ENCODE peak calls at places on chromosomes 7 and 10, in ten cellular contexts. T is IMR-90, P is H9, W is endodermal cell, N is colonic mucosa, K is mammary epithelial cell, E is GM23248, O is MM.1S, D is neural progenitor cell, Q is adipocyte. C is an unnamed sample.

GRCh38 chr10:44971419-44971818 is 7.2 kb downstream of the DEPP1 start:
- DNase-seq in T (no peak), P (no peak), W (no peak), N (no peak), K (no peak), E (no peak), O (no peak), D (no peak), Q (no peak), C (no peak)

GRCh38 chr10:132994371-132994796 is 52.0 kb upstream of the CFAP46 start:
- DNase-seq in T (peak), P (no peak), W (no peak), N (no peak), K (no peak), E (peak), O (no peak), D (peak), Q (peak), C (no peak)

GRCh38 chr7:133510326-133511055 is 257.6 kb downstream of the EXOC4 start:
- DNase-seq in T (peak), P (no peak), W (no peak), N (no peak), K (peak), E (peak), O (no peak), D (no peak), Q (no peak), C (no peak)

GRCh38 chr10:93475227-93475626 is 6.9 kb downstream of the MYOF start:
- DNase-seq in T (no peak), P (no peak), W (peak), N (no peak), K (peak), E (no peak), O (no peak), D (no peak), Q (no peak), C (no peak)

GRCh38 chr7:81929386-81929785 is 159.5 kb upstream of the HGF start:
- DNase-seq in T (peak), P (no peak), W (no peak), N (no peak), K (peak), E (peak), O (no peak), D (no peak), Q (peak), C (peak)

GRCh38 chr7:139613971-139614411 is 90.5 kb downstream of the CLEC2L start:
- DNase-seq in T (no peak), P (peak), W (peak), N (no peak), K (no peak), E (no peak), O (no peak), D (peak), Q (no peak), C (no peak)

GRCh38 chr10:119761106-119761505 is 35.3 kb downstream of the INPP5F start:
- DNase-seq in T (peak), P (no peak), W (no peak), N (no peak), K (peak), E (peak), O (no peak), D (no peak), Q (peak), C (peak)

GRCh38 chr10:111391146-111391545 is 314.3 kb downstream of the ADRA2A start:
- DNase-seq in T (no peak), P (no peak), W (no peak), N (no peak), K (no peak), E (peak), O (no peak), D (no peak), Q (no peak), C (no peak)

GRCh38 chr7:87797798-87798403 is 78.3 kb downstream of the SLC25A40 start:
- DNase-seq in T (peak), P (no peak), W (no peak), N (no peak), K (peak), E (peak), O (peak), D (peak), Q (peak), C (peak)

GRCh38 chr10:74081192-74081803 is 69.3 kb downstream of the AP3M1 start:
- DNase-seq in T (peak), P (peak), W (peak), N (peak), K (peak), E (peak), O (peak), D (peak), Q (peak), C (peak)

GRCh38 chr10:75211007-75211735 is 575 bp downstream of the VDAC2 start:
- DNase-seq in T (peak), P (no peak), W (peak), N (peak), K (peak), E (peak), O (peak), D (no peak), Q (peak), C (peak)

GRCh38 chr10:93904901-93905300 is 11.1 kb downstream of the SLC35G1 start:
- DNase-seq in T (no peak), P (no peak), W (no peak), N (no peak), K (no peak), E (no peak), O (no peak), D (no peak), Q (no peak), C (no peak)

GRCh38 chr10:30431435-30431911 is 2.5 kb upstream of the MAP3K8 start:
- DNase-seq in T (no peak), P (no peak), W (no peak), N (peak), K (peak), E (peak), O (no peak), D (no peak), Q (no peak), C (peak)

GRCh38 chr7:85770332-85770731 is 583.5 kb upstream of the SEMA3D start:
- DNase-seq in T (no peak), P (no peak), W (no peak), N (no peak), K (no peak), E (peak), O (no peak), D (no peak), Q (peak), C (no peak)

GRCh38 chr10:15237351-15237750 is 68.9 kb upstream of the NMT2 start:
- DNase-seq in T (peak), P (no peak), W (no peak), N (no peak), K (peak), E (peak), O (no peak), D (no peak), Q (peak), C (peak)

GRCh38 chr10:13001887-13002212 is 337 bp upstream of the CCDC3 start:
- DNase-seq in T (no peak), P (no peak), W (no peak), N (no peak), K (no peak), E (no peak), O (no peak), D (no peak), Q (no peak), C (no peak)
- H3K9ac ChIP-seq in T (peak), P (no peak), W (no peak), N (no peak), K (no peak), E (no peak), O (no peak), D (no peak), Q (no peak), C (no peak)

DNA sequence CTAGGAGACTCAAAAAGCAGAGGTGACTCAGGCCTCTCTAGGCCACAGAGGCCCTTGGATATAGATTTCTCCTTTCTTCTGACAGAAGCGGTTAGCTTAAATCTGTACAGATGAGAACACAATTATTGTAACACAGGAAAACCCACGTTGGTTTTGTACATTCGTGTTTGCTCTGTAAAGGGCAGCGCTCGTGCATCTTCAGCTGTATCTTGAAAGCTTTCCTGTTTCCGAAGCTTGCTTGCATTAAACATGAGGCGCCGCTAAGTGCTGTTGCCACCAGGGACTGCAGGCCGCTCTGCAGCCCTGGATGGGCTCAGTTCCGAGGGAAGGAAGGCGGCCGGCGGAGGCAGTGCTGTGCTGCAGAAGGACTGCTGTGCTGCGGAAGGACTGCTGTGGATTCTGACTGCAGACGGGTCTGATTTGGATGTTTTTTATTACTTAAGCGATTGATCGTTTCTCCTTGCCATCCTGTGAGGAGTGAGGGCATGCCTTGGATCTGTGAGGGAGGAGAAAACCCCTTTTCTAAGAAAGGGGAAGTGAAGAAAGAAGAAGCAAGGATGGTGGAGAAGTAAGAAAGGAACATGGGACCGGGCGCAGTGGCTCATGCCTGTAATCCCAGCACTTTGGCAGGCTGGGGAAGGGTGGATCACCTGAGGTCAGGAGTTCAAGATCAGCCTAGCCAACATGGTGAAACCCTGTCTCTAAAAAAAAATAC is 53.4 kb downstream of the FHIP2A start:
- DNase-seq in T (peak), P (peak), W (peak), N (no peak), K (no peak), E (peak), O (no peak), D (peak), Q (peak), C (peak)
- H3K9ac ChIP-seq in T (peak), P (no peak), W (no peak), N (no peak), K (no peak), E (no peak), O (no peak), D (no peak), Q (peak), C (peak)

GRCh38 chr10:72242675-72243074 is 26.6 kb upstream of the ASCC1 start:
- DNase-seq in T (no peak), P (peak), W (peak), N (no peak), K (no peak), E (peak), O (no peak), D (no peak), Q (peak), C (peak)
- H3K9ac ChIP-seq in T (no peak), P (no peak), W (no peak), N (no peak), K (peak), E (no peak), O (no peak), D (no peak), Q (peak), C (no peak)

DNA sequence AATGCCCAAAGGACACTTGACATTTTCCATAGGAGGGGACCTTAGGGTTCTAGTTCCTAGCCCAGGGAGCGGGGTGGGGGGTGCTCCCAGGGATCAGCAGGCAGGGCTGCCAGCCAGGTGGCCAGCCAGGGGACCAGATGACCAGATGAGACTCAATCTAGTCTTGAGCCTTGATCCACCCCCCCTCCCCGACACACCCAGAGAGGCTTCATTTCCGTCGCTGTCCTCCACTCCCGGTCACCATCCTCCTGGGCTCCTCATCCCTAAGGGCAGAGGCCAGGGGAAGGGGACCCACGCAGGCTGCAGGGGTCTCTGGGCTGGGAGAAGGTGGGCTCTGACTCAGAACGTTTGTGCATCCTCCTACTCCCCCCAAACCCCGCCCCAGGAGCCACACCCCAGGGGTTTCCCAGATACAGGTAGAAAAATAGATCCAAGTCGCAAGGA is 1.0 kb downstream of the STX1A start:
- DNase-seq in T (no peak), P (no peak), W (no peak), N (no peak), K (peak), E (peak), O (no peak), D (no peak), Q (no peak), C (no peak)
- H3K9ac ChIP-seq in T (peak), P (no peak), W (no peak), N (peak), K (peak), E (peak), O (peak), D (no peak), Q (peak), C (peak)

GRCh38 chr7:32893225-32893560 is 1.6 kb upstream of the KBTBD2 start:
- DNase-seq in T (no peak), P (no peak), W (no peak), N (no peak), K (no peak), E (no peak), O (no peak), D (no peak), Q (no peak), C (peak)
- H3K9ac ChIP-seq in T (peak), P (no peak), W (peak), N (peak), K (no peak), E (peak), O (peak), D (no peak), Q (peak), C (peak)

DNA sequence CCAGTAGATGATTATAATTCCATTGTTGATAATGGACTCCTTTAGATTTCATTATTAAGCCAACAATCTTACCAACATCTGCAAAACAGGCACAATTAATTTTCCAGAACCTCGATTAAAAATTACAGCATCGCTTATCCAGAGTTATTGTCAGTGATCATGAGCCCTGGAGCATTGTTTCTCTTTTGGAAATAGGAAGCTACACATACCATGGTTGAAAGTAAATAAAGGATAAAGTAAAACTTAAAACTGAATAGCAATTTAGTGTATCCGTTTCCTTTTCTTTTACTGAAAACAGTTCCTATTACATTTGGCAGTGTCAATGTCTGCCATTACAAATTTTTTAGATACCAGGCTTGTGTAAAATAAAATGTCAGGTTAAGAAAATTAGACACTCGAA is 9.9 kb upstream of the HOXA2 start:
- DNase-seq in T (peak), P (no peak), W (no peak), N (no peak), K (peak), E (no peak), O (no peak), D (no peak), Q (no peak), C (no peak)
- H3K9ac ChIP-seq in T (peak), P (no peak), W (no peak), N (peak), K (peak), E (no peak), O (no peak), D (no peak), Q (peak), C (peak)

GRCh38 chr7:102981451-102981850 is 68.7 kb downstream of the LRRC17 start:
- DNase-seq in T (no peak), P (no peak), W (no peak), N (no peak), K (no peak), E (no peak), O (no peak), D (no peak), Q (no peak), C (no peak)
- H3K9ac ChIP-seq in T (no peak), P (no peak), W (no peak), N (no peak), K (no peak), E (no peak), O (no peak), D (no peak), Q (no peak), C (no peak)

GRCh38 chr10:5293691-5294550 is 70.8 kb upstream of the UCN3 start:
- DNase-seq in T (peak), P (peak), W (peak), N (peak), K (peak), E (peak), O (no peak), D (peak), Q (peak), C (no peak)

GRCh38 chr10:5288359-5288758 is 76.4 kb upstream of the UCN3 start:
- DNase-seq in T (no peak), P (no peak), W (no peak), N (no peak), K (no peak), E (no peak), O (no peak), D (no peak), Q (no peak), C (no peak)

GRCh38 chr10:5292196-5292735 is 72.5 kb upstream of the UCN3 start:
- DNase-seq in T (no peak), P (no peak), W (no peak), N (peak), K (no peak), E (no peak), O (no peak), D (no peak), Q (no peak), C (no peak)

GRCh38 chr10:5297466-5297865 is 67.3 kb upstream of the UCN3 start:
- DNase-seq in T (no peak), P (no peak), W (no peak), N (no peak), K (peak), E (peak), O (peak), D (no peak), Q (peak), C (no peak)

GRCh38 chr10:5291501-5292195 is 73.1 kb upstream of the UCN3 start:
- DNase-seq in T (peak), P (no peak), W (no peak), N (peak), K (peak), E (peak), O (peak), D (peak), Q (peak), C (peak)
- H3K9ac ChIP-seq in T (no peak), P (no peak), W (no peak), N (no peak), K (peak), E (peak), O (no peak), D (no peak), Q (peak), C (no peak)

DNA sequence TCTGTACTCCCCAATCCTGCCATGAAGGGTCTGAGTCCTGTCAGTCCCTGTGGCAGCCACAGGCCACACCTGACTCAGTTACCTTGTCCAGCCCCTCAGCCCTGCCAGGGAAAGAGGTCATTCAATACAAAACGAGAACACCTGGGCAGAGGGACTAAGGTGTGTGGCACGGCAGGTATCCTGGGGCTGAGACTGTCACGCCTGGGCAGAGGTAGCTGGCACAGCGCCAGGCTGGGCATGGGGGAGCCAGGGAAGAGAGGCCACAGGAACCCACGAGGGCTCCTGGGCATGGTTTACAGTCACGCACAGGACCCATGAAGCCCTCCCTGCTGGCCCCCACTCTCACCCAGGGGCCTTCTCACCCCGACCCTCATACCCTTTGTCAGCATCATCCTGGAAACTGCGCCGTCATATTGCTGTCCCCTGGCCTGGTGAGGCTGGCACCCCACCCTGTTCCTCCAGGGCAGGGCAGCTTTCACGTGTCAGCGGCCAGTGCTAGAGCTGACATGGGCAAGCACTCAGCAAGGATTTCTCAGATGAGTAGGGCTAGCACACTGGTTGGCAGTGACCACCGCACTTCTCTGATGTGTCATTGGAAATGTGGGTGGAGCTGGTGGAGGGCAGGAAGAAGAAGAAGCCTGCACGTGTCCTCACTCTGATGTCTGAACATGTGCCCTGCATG is 42.7 kb downstream of the LRRC18 start:
- DNase-seq in T (no peak), P (no peak), W (peak), N (no peak), K (no peak), E (peak), O (no peak), D (no peak), Q (no peak), C (no peak)
- H3K9ac ChIP-seq in T (no peak), P (no peak), W (no peak), N (no peak), K (no peak), E (no peak), O (no peak), D (no peak), Q (no peak), C (no peak)

C was measured in astrocyte.